ENCODE peak calls at places on chromosomes 1 and 21, in seven cellular contexts. Y is cardiac fibroblast, W is testis, P is breast epithelium, R is fibroblast of mammary gland, T is A549, D is ovary. S is an unnamed sample.

GRCh38 chr1:235843458-235843857 is 23.2 kb downstream of the LYST start:
- DNase-seq in T (peak; percentile 45), P (no peak), D (no peak), R (peak; percentile 61), W (no peak), Y (peak; percentile 66), S (no peak)

GRCh38 chr1:48450505-48450904 is 21.5 kb downstream of the SPATA6 start:
- DNase-seq in R (no peak), P (no peak), D (no peak), Y (peak; percentile 28), T (no peak), W (no peak), S (no peak)

GRCh38 chr1:2050793-2051682 is 827 bp downstream of the PRKCZ start:
- DNase-seq in Y (no peak), P (no peak), T (no peak), D (no peak), W (no peak), R (no peak), S (no peak)

GRCh38 chr21:36690637-36691538 is 8.0 kb upstream of the SIM2 start:
- DNase-seq in P (no peak), D (no peak), Y (no peak), W (no peak), T (no peak), R (no peak), S (no peak)

GRCh38 chr1:207336559-207337467 is 15.3 kb downstream of the CD55 start:
- DNase-seq in D (no peak), R (peak; percentile 63), T (peak; percentile 77), W (no peak), Y (no peak), P (no peak), S (no peak)

GRCh38 chr21:35275776-35276175 is 226.7 kb upstream of the RUNX1 start:
- DNase-seq in D (no peak), T (no peak), P (no peak), R (no peak), W (no peak), Y (no peak), S (no peak)

GRCh38 chr1:46477153-46477929 is 12.3 kb upstream of the DMBX1 start:
- DNase-seq in D (peak; percentile 52), Y (peak; percentile 76), W (peak; percentile 85), P (peak; percentile 74), R (peak; percentile 71), T (peak; percentile 61), S (peak; percentile 11)

GRCh38 chr1:238830036-238830611 is 556.2 kb upstream of the CHRM3 start:
- DNase-seq in Y (no peak), P (no peak), W (no peak), T (no peak), R (no peak), D (no peak), S (no peak)

GRCh38 chr1:115088115-115088794 is 1.0 kb downstream of the TSPAN2 start:
- DNase-seq in D (no peak), P (no peak), T (no peak), R (no peak), W (no peak), Y (no peak), S (no peak)

GRCh38 chr1:234039603-234040002 is 135.1 kb downstream of the SLC35F3 start:
- DNase-seq in W (no peak), T (no peak), P (no peak), D (no peak), Y (no peak), R (no peak), S (no peak)

GRCh38 chr1:234040446-234041317 is 136.2 kb downstream of the SLC35F3 start:
- DNase-seq in D (no peak), W (no peak), Y (no peak), P (no peak), R (no peak), T (no peak), S (no peak)

GRCh38 chr1:234047113-234047512 is 142.6 kb downstream of the SLC35F3 start:
- DNase-seq in T (peak; percentile 12), P (no peak), R (no peak), W (no peak), D (no peak), Y (no peak), S (no peak)

DNA sequence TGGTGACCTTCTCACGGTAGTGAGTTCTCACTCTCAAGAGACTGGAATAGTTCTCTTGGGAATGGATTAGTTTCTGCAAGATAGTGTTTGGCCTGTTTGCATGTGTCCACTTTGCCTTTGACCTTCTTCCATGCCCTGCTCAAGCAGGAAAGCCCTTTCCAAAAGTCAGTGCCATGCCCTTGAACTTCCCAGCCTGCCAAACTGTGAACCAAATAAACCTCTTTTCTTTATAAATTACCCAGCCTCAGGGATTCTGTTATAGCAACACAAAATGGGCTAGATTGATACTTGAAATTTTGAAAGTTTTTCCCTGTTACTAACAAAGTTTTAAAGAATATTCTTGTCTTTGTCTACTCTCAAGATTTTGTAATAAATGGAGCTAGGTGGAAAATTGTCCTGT is 139.6 kb downstream of the SLC35F3 start:
- DNase-seq in R (no peak), T (no peak), Y (no peak), D (no peak), P (no peak), W (no peak), S (no peak)
- TF ChIP-seq CTCF in R (no peak), T (no peak), Y (no peak), D (no peak), P (no peak), W (no peak), S (no peak)

GRCh38 chr1:156378557-156378956 is 9.5 kb downstream of the RHBG start:
- DNase-seq in D (no peak), T (no peak), R (no peak), Y (no peak), W (no peak), P (no peak), S (no peak)

GRCh38 chr1:156376958-156377919 is 8.2 kb downstream of the RHBG start:
- DNase-seq in P (no peak), D (no peak), T (no peak), R (no peak), Y (no peak), W (no peak), S (no peak)

GRCh38 chr1:156382561-156382960 is 13.6 kb downstream of the RHBG start:
- DNase-seq in Y (no peak), R (no peak), W (no peak), D (no peak), T (no peak), P (no peak), S (no peak)

GRCh38 chr1:156383023-156383422 is 14.0 kb downstream of the RHBG start:
- DNase-seq in Y (peak; percentile 66), T (peak; percentile 75), R (peak; percentile 44), P (peak; percentile 59), D (no peak), W (peak; percentile 72), S (no peak)

DNA sequence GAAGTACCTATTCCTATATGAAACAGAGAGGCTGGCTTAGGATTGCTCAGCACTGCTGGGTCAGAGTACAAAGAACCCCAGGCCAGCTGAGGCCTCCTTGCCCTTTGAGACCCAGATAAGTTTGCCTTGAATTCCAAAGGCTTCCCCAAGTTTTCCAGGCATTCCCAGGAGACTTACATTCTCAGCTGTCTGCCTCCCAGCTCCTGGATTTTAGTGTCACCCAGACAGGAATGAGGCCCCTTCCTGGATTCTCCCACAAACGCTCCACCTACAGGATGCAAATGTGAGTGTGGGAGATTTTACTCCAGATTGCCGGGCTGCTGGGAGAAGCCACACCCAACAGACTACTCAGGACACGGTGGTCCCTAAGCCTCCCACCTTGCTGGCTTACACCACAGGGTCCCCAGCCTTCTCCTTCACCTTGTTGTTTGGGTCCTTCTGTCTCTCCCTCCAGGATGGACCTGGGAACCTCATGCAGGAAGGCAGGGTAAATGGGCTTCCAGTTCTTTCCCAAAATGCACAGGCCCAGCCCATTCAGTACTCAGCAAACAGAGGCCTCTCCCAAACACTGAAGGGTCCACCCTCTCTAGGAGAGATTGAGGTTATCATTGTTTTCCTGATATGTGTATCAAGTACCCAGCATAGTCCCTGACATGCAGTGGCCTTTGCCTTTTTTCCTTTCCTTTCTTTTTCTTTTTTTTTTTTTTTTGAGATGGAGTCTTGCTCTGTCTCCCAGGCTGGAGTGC is 10.6 kb downstream of the RHBG start:
- DNase-seq in R (no peak), D (no peak), W (no peak), T (peak; percentile 50), Y (peak; percentile 15), P (no peak), S (no peak)
- H3K4me3 ChIP-seq in R (no peak overlapping the region), D (no peak overlapping the region), W (no peak overlapping the region), T (no peak overlapping the region), Y (no peak overlapping the region), P (no peak overlapping the region), S (no peak overlapping the region)

DNA sequence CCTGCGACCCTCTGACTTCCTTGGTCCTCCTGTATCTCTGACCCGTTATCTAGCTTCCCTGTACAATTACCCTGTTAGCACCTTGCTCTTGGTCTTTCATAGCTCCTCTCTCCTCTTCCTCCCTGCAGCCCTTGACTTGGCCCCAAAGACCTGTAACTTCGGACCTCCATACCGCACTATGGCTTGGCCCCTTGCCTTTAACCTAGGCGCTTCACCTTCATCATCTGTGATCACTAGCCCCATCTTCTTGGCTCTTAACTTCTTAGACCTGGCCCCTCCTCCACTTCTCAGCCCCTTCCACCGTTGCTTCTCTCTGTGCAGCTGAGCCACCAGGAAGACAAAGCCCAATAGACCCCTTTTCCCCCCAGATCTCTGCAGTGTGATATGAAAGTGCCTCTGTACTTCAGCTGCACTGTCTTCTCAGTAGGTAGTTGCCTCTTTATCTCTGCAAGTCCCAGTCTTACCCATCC is 733 bp downstream of the ZNF691 start:
- DNase-seq in W (no peak), R (no peak), P (no peak), Y (no peak), D (no peak), T (no peak), S (no peak)
- TF ChIP-seq CTCF in W (no peak), R (no peak), P (no peak), Y (no peak), D (no peak), T (no peak), S (no peak)

GRCh38 chr1:245154429-245155185 is at the start of gene KIF26B:
- DNase-seq in W (peak; percentile 47), Y (peak; percentile 77), T (peak; percentile 58), D (peak; percentile 31), R (peak; percentile 42), P (no peak), S (no peak)
- H3K4me3 ChIP-seq in W (peak within 1 kb of the TSS; percentile 42), Y (peak within 1 kb of the TSS; percentile 80), T (peak within 1 kb of the TSS; percentile 64), D (peak within 1 kb of the TSS; percentile 42), R (peak within 1 kb of the TSS; percentile 65), P (peak within 1 kb of the TSS; percentile 54), S (peak within 1 kb of the TSS; percentile 95)

S was measured in AG09309.